ENCODE peak calls at places on chromosomes 13 and 19, in eight cellular contexts. One of them, this sample, is unnamed.

GRCh38 chr13:113403255-113404104 is 39.5 kb upstream of the GRTP1 start:
- DNase-seq in right lobe of liver: peak
- DNase-seq in AG10803: no peak
- DNase-seq in IMR-90: no peak
- DNase-seq in WERI-Rb-1: peak
- DNase-seq in BE2C: no peak
- DNase-seq in CD8-positive, alpha-beta T cell: no peak
- DNase-seq in fibroblast of mammary gland: no peak
- DNase-seq in this sample: no peak

GRCh38 chr19:33301011-33301899 is 1.1 kb downstream of the CEBPA start:
- DNase-seq in fibroblast of mammary gland: no peak
- DNase-seq in WERI-Rb-1: peak
- DNase-seq in BE2C: no peak
- DNase-seq in right lobe of liver: peak
- DNase-seq in IMR-90: no peak
- DNase-seq in AG10803: peak
- DNase-seq in CD8-positive, alpha-beta T cell: no peak
- DNase-seq in this sample: no peak

GRCh38 chr13:42478531-42479156 is 95.3 kb upstream of the TNFSF11 start:
- DNase-seq in BE2C: no peak
- DNase-seq in WERI-Rb-1: no peak
- DNase-seq in fibroblast of mammary gland: peak
- DNase-seq in CD8-positive, alpha-beta T cell: no peak
- DNase-seq in AG10803: no peak
- DNase-seq in right lobe of liver: no peak
- DNase-seq in IMR-90: peak
- DNase-seq in this sample: peak

GRCh38 chr13:44313674-44314073 is 60.0 kb upstream of the SERP2 start:
- DNase-seq in fibroblast of mammary gland: peak
- DNase-seq in right lobe of liver: no peak
- DNase-seq in CD8-positive, alpha-beta T cell: no peak
- DNase-seq in WERI-Rb-1: no peak
- DNase-seq in BE2C: no peak
- DNase-seq in AG10803: peak
- DNase-seq in IMR-90: peak
- DNase-seq in this sample: peak

GRCh38 chr13:74633734-74634133 is 499.5 kb upstream of the KLF12 start:
- DNase-seq in BE2C: no peak
- DNase-seq in fibroblast of mammary gland: no peak
- DNase-seq in IMR-90: no peak
- DNase-seq in right lobe of liver: no peak
- DNase-seq in AG10803: no peak
- DNase-seq in CD8-positive, alpha-beta T cell: no peak
- DNase-seq in WERI-Rb-1: no peak
- DNase-seq in this sample: no peak

GRCh38 chr19:33580645-33581037 is 41.1 kb upstream of the CHST8 start:
- DNase-seq in IMR-90: no peak
- DNase-seq in BE2C: no peak
- DNase-seq in AG10803: no peak
- DNase-seq in WERI-Rb-1: no peak
- DNase-seq in fibroblast of mammary gland: no peak
- DNase-seq in CD8-positive, alpha-beta T cell: no peak
- DNase-seq in right lobe of liver: no peak
- DNase-seq in this sample: no peak

GRCh38 chr19:49391581-49392399 is 3.7 kb downstream of the KASH5 start:
- DNase-seq in BE2C: peak
- DNase-seq in CD8-positive, alpha-beta T cell: peak
- DNase-seq in AG10803: peak
- DNase-seq in WERI-Rb-1: peak
- DNase-seq in fibroblast of mammary gland: peak
- DNase-seq in IMR-90: peak
- DNase-seq in right lobe of liver: peak
- DNase-seq in this sample: peak

GRCh38 chr19:53466726-53467125 is 807 bp upstream of the ZNF813 start:
- DNase-seq in fibroblast of mammary gland: no peak
- DNase-seq in WERI-Rb-1: no peak
- DNase-seq in AG10803: no peak
- DNase-seq in right lobe of liver: no peak
- DNase-seq in CD8-positive, alpha-beta T cell: no peak
- DNase-seq in BE2C: no peak
- DNase-seq in IMR-90: no peak
- DNase-seq in this sample: no peak

GRCh38 chr13:33541962-33542308 is 256.4 kb upstream of the STARD13 start:
- DNase-seq in WERI-Rb-1: no peak
- DNase-seq in IMR-90: no peak
- DNase-seq in CD8-positive, alpha-beta T cell: no peak
- DNase-seq in fibroblast of mammary gland: no peak
- DNase-seq in AG10803: no peak
- DNase-seq in right lobe of liver: no peak
- DNase-seq in BE2C: no peak
- DNase-seq in this sample: no peak

GRCh38 chr13:53821632-53822031 is 793.0 kb downstream of the OLFM4 start:
- DNase-seq in BE2C: no peak
- DNase-seq in AG10803: no peak
- DNase-seq in CD8-positive, alpha-beta T cell: no peak
- DNase-seq in fibroblast of mammary gland: no peak
- DNase-seq in IMR-90: no peak
- DNase-seq in WERI-Rb-1: no peak
- DNase-seq in right lobe of liver: no peak
- DNase-seq in this sample: no peak

GRCh38 chr13:85283408-85283807 is 515.8 kb downstream of the SLITRK6 start:
- DNase-seq in fibroblast of mammary gland: no peak
- DNase-seq in CD8-positive, alpha-beta T cell: no peak
- DNase-seq in AG10803: no peak
- DNase-seq in IMR-90: no peak
- DNase-seq in WERI-Rb-1: no peak
- DNase-seq in right lobe of liver: no peak
- DNase-seq in BE2C: no peak
- DNase-seq in this sample: no peak

GRCh38 chr19:19628499-19629134 is 597 bp upstream of the LPAR2 start:
- DNase-seq in WERI-Rb-1: no peak
- DNase-seq in IMR-90: peak
- DNase-seq in BE2C: no peak
- DNase-seq in AG10803: peak
- DNase-seq in right lobe of liver: no peak
- DNase-seq in CD8-positive, alpha-beta T cell: no peak
- DNase-seq in fibroblast of mammary gland: peak
- DNase-seq in this sample: peak

GRCh38 chr19:5434351-5434917 is 20.8 kb upstream of the ZNRF4 start:
- DNase-seq in BE2C: no peak
- DNase-seq in IMR-90: no peak
- DNase-seq in right lobe of liver: no peak
- DNase-seq in fibroblast of mammary gland: no peak
- DNase-seq in CD8-positive, alpha-beta T cell: no peak
- DNase-seq in WERI-Rb-1: peak
- DNase-seq in AG10803: no peak
- DNase-seq in this sample: no peak

GRCh38 chr13:87614276-87614675 is 56.9 kb upstream of the SLITRK5 start:
- DNase-seq in AG10803: no peak
- DNase-seq in BE2C: no peak
- DNase-seq in WERI-Rb-1: no peak
- DNase-seq in CD8-positive, alpha-beta T cell: no peak
- DNase-seq in right lobe of liver: no peak
- DNase-seq in fibroblast of mammary gland: no peak
- DNase-seq in IMR-90: no peak
- DNase-seq in this sample: no peak

GRCh38 chr19:3115916-3116602 is 19.8 kb upstream of the GNA15 start:
- DNase-seq in IMR-90: no peak
- DNase-seq in fibroblast of mammary gland: no peak
- DNase-seq in AG10803: peak
- DNase-seq in CD8-positive, alpha-beta T cell: no peak
- DNase-seq in right lobe of liver: no peak
- DNase-seq in WERI-Rb-1: no peak
- DNase-seq in BE2C: peak
- DNase-seq in this sample: no peak

GRCh38 chr13:48653074-48654054 is at the start of gene CYSLTR2:
- DNase-seq in fibroblast of mammary gland: peak
- DNase-seq in BE2C: no peak
- DNase-seq in WERI-Rb-1: no peak
- DNase-seq in IMR-90: peak
- DNase-seq in right lobe of liver: no peak
- DNase-seq in CD8-positive, alpha-beta T cell: no peak
- DNase-seq in AG10803: peak
- DNase-seq in this sample: peak

DNA sequence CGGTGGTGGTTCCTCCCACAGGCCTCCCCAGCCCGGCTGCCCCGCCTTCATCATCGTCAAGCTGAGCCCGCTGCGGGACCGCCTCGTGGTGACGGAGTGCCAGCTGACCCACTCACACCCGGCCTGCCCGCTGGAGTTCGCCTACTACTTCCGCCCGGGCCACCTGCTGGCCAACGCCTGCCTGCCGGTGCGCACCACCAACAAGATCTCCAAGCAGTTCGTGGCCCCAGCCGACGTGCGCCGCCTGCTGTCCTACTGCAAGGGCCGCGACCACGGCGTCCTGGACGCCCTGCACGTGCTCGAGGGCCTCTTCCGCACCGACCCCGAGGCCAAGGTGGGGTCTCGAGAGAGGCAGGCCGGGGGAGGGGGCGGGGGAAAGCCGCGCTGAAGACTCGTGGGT is 12.0 kb downstream of the ZSWIM9 start:
- DNase-seq in BE2C: no peak
- DNase-seq in AG10803: no peak
- DNase-seq in fibroblast of mammary gland: no peak
- DNase-seq in right lobe of liver: no peak
- DNase-seq in CD8-positive, alpha-beta T cell: no peak
- DNase-seq in IMR-90: no peak
- DNase-seq in WERI-Rb-1: no peak
- DNase-seq in this sample: no peak
- TF ChIP-seq CTCF in BE2C: no peak
- TF ChIP-seq CTCF in AG10803: no peak
- TF ChIP-seq CTCF in fibroblast of mammary gland: no peak
- TF ChIP-seq CTCF in right lobe of liver: no peak
- TF ChIP-seq CTCF in CD8-positive, alpha-beta T cell: no peak
- TF ChIP-seq CTCF in IMR-90: no peak
- TF ChIP-seq CTCF in WERI-Rb-1: no peak
- TF ChIP-seq CTCF in this sample: no peak

GRCh38 chr13:29266743-29267142 is 328.7 kb downstream of the SLC7A1 start:
- DNase-seq in WERI-Rb-1: no peak
- DNase-seq in fibroblast of mammary gland: no peak
- DNase-seq in CD8-positive, alpha-beta T cell: no peak
- DNase-seq in right lobe of liver: no peak
- DNase-seq in BE2C: no peak
- DNase-seq in IMR-90: no peak
- DNase-seq in AG10803: no peak
- DNase-seq in this sample: no peak

GRCh38 chr13:29266261-29266660 is 329.2 kb downstream of the SLC7A1 start:
- DNase-seq in AG10803: no peak
- DNase-seq in CD8-positive, alpha-beta T cell: no peak
- DNase-seq in BE2C: no peak
- DNase-seq in WERI-Rb-1: no peak
- DNase-seq in right lobe of liver: no peak
- DNase-seq in IMR-90: no peak
- DNase-seq in fibroblast of mammary gland: no peak
- DNase-seq in this sample: no peak

DNA sequence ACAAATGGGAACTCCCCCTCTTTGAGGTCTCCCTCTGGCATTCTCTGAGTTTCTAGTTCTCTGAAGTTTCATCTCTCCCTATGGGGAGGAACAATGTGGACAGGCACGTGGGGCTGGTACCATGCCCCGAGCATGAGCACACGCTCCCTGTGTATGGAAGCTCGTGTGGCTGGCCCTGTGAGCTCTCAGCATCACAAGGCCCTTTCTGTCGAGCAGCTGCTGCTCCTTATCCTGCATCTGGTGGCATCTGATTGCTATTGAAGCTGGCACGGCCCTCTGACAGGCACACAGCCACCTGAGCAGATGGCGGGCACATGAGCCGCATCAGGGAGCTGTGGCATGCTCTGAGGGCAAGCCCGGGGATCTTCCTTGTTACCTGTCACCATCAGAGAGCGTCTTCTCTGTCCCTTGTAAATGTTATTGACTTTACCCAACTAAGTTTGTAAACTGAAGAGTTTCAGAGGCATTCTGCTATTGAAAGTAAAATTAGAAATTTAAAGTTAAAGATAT is 324.9 kb downstream of the SLC7A1 start:
- DNase-seq in right lobe of liver: no peak
- DNase-seq in AG10803: no peak
- DNase-seq in CD8-positive, alpha-beta T cell: no peak
- DNase-seq in WERI-Rb-1: no peak
- DNase-seq in BE2C: no peak
- DNase-seq in IMR-90: no peak
- DNase-seq in fibroblast of mammary gland: no peak
- DNase-seq in this sample: no peak
- H3K4me3 ChIP-seq in right lobe of liver: no peak
- H3K4me3 ChIP-seq in AG10803: no peak
- H3K4me3 ChIP-seq in CD8-positive, alpha-beta T cell: no peak
- H3K4me3 ChIP-seq in WERI-Rb-1: no peak
- H3K4me3 ChIP-seq in BE2C: no peak
- H3K4me3 ChIP-seq in IMR-90: no peak
- H3K4me3 ChIP-seq in fibroblast of mammary gland: no peak
- H3K4me3 ChIP-seq in this sample: no peak

GRCh38 chr19:6674868-6675305 is 4.9 kb upstream of the TNFSF14 start:
- DNase-seq in CD8-positive, alpha-beta T cell: peak
- DNase-seq in right lobe of liver: peak
- DNase-seq in AG10803: peak
- DNase-seq in fibroblast of mammary gland: peak
- DNase-seq in WERI-Rb-1: no peak
- DNase-seq in BE2C: no peak
- DNase-seq in IMR-90: peak
- DNase-seq in this sample: peak
- TF ChIP-seq CTCF in CD8-positive, alpha-beta T cell: no peak
- TF ChIP-seq CTCF in right lobe of liver: no peak
- TF ChIP-seq CTCF in AG10803: no peak
- TF ChIP-seq CTCF in fibroblast of mammary gland: no peak
- TF ChIP-seq CTCF in WERI-Rb-1: no peak
- TF ChIP-seq CTCF in BE2C: no peak
- TF ChIP-seq CTCF in IMR-90: no peak
- TF ChIP-seq CTCF in this sample: no peak

GRCh38 chr19:10735741-10736140 is 17.9 kb downstream of the DNM2 start:
- DNase-seq in CD8-positive, alpha-beta T cell: no peak
- DNase-seq in WERI-Rb-1: no peak
- DNase-seq in IMR-90: no peak
- DNase-seq in fibroblast of mammary gland: no peak
- DNase-seq in AG10803: no peak
- DNase-seq in BE2C: no peak
- DNase-seq in right lobe of liver: no peak
- DNase-seq in this sample: no peak
- H3K4me3 ChIP-seq in CD8-positive, alpha-beta T cell: no peak
- H3K4me3 ChIP-seq in WERI-Rb-1: no peak
- H3K4me3 ChIP-seq in IMR-90: no peak
- H3K4me3 ChIP-seq in fibroblast of mammary gland: no peak
- H3K4me3 ChIP-seq in AG10803: no peak
- H3K4me3 ChIP-seq in BE2C: no peak
- H3K4me3 ChIP-seq in right lobe of liver: no peak
- H3K4me3 ChIP-seq in this sample: no peak